ENCODE peak calls at places on chromosome 15, in five cellular contexts. A, K, N, Y and V are unnamed samples.

GRCh38 chr15:40010681-40011080 is 28.3 kb downstream of the SRP14 start:
- DNase-seq in A (no peak), K (no peak), N (no peak), Y (no peak), V (no peak)

GRCh38 chr15:42401544-42402478 is 42.5 kb downstream of the CAPN3 start:
- DNase-seq in A (no peak), K (no peak), N (no peak), Y (no peak), V (no peak)

GRCh38 chr15:49817100-49817499 is 196.3 kb downstream of the DTWD1 start:
- DNase-seq in A (no peak), K (no peak), N (no peak), Y (no peak), V (no peak)

GRCh38 chr15:95087253-95087609 is 855.9 kb downstream of the MCTP2 start:
- DNase-seq in A (no peak), K (no peak), N (no peak), Y (no peak), V (no peak)

GRCh38 chr15:67116742-67117141 is 51.3 kb downstream of the SMAD3 start:
- DNase-seq in A (no peak), K (no peak), N (no peak), Y (no peak), V (no peak)

GRCh38 chr15:89799011-89799924 is 15.4 kb downstream of the ANPEP start:
- DNase-seq in A (no peak), K (no peak), N (no peak), Y (no peak), V (no peak)

GRCh38 chr15:77739591-77740378 is 107.1 kb upstream of the LINGO1 start:
- DNase-seq in A (no peak), K (no peak), N (no peak), Y (no peak), V (no peak)

GRCh38 chr15:92651877-92652575 is 3.5 kb downstream of the FAM174B start:
- DNase-seq in A (no peak), K (no peak), N (no peak), Y (no peak), V (no peak)

GRCh38 chr15:66899555-66900350 is 165.6 kb upstream of the SMAD3 start:
- DNase-seq in A (no peak), K (no peak), N (no peak), Y (no peak), V (no peak)

GRCh38 chr15:67253517-67254237 is 784 bp downstream of the AAGAB start:
- DNase-seq in A (no peak), K (peak), N (no peak), Y (no peak), V (peak)

GRCh38 chr15:42879390-42879912 is 41.1 kb downstream of the TTBK2 start:
- DNase-seq in A (peak), K (no peak), N (no peak), Y (no peak), V (no peak)

GRCh38 chr15:39497759-39498565 is 82.9 kb upstream of the THBS1 start:
- DNase-seq in A (no peak), K (no peak), N (no peak), Y (no peak), V (peak)

GRCh38 chr15:51888593-51889195 is 59.2 kb downstream of the TMOD3 start:
- DNase-seq in A (no peak), K (peak), N (no peak), Y (peak), V (no peak)

GRCh38 chr15:65303687-65304392 is 637 bp upstream of the RNU5B-1 start:
- DNase-seq in A (peak), K (peak), N (peak), Y (no peak), V (peak)

GRCh38 chr15:34603095-34603494 is 19.6 kb upstream of the GOLGA8B start:
- DNase-seq in A (no peak), K (no peak), N (no peak), Y (no peak), V (no peak)

GRCh38 chr15:66784174-66784573 is 82.1 kb downstream of the SMAD6 start:
- DNase-seq in A (no peak), K (no peak), N (no peak), Y (no peak), V (no peak)

GRCh38 chr15:85751731-85752421 is 42.8 kb downstream of the KLHL25 start:
- DNase-seq in A (no peak), K (no peak), N (no peak), Y (no peak), V (no peak)

DNA sequence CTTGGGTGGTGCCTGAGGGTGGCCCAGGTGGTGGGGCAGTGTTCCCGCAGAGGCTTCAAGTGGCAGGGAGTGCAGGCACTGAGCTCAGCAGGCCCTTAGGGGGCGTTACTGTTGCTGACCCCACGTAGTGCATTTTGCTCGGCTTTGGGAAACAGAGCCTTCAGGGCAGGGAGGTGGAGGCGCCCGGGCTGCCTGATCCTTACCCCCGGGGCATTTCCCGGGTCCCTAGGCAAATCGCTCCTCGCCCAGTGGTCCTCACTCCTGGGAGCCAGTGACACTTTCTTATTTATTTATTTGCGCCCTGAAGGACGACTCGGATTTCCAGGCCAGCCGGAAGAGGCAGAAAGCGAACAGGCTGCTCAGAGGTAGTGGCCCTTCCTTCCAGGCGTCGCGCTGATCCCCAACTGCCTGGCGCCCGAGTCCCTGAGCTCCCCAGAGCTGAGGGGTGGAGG is 10.1 kb upstream of the FOXB1 start:
- DNase-seq in A (no peak), K (no peak), N (no peak), Y (peak), V (no peak)
- TF ChIP-seq CTCF in A (no peak), K (no peak), N (no peak), Y (no peak), V (peak)

DNA sequence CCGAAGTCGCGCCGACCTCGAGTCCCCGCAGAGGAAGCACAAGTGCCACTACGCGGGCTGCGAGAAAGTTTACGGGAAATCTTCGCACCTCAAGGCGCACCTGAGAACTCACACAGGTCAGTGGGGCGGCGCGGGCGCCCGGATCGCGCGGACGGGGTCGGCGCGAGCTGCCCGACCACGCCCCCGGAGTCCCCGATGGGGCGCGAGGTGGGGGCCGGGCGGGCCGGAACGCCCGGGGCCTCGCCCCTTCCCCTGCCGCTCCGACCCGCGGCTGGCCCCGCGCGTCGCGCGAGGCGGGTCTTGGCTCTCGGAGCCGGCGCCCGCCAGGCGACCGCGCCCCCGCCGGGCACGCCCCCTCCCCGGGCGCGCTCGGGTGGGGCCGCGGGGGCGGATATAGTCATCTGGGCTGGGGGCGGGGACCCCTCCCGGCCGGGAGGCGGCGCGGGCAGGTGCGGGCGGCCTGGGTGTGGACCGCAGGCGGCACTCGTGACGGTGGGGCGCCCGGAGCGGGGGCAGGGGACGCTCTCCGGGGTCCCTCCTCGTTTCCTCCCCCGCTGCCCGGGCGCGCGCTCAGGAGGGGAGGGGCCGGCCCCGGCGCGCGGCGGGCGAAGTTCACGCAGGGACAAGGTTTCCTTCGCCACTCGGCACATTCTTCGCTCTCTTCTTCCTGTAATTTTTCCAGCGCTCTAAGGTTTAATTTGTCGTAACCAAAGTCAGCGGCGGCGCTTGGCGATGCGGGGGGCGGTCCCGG is 1.2 kb downstream of the KLF13 start:
- DNase-seq in A (peak), K (peak), N (peak), Y (peak), V (no peak)
- TF ChIP-seq CTCF in A (no peak), K (no peak), N (no peak), Y (no peak), V (no peak)

DNA sequence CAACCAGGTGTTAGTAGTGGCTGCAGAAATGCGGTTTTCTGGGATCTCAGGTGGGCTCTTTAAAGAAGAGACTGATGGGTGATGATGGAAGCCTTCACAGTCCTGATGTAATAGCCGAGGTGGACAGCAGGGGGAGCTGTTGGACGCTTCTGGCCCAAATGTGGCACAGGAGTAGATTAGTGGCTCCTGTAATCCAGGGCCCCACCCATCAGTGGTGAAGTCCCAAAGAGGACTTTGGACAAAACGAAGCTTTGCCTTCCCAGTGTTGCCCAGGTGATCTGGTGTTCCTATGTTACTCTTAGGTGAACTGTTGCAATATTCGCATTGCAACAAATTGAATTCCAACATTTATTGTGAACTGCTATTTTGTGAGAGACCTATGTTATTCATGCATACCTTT is 31.8 kb upstream of the MYZAP start:
- DNase-seq in A (peak), K (peak), N (peak), Y (peak), V (no peak)
- TF ChIP-seq CTCF in A (peak), K (peak), N (peak), Y (peak), V (peak)

GRCh38 chr15:91070872-91071271 is 29.2 kb upstream of the SV2B start:
- DNase-seq in A (no peak), K (no peak), N (no peak), Y (no peak), V (no peak)

GRCh38 chr15:91072162-91072561 is 27.9 kb upstream of the SV2B start:
- DNase-seq in A (no peak), K (no peak), N (no peak), Y (no peak), V (no peak)

GRCh38 chr15:91067026-91067425 is 33.0 kb upstream of the SV2B start:
- DNase-seq in A (no peak), K (peak), N (no peak), Y (no peak), V (peak)

GRCh38 chr15:91068436-91068835 is 31.6 kb upstream of the SV2B start:
- DNase-seq in A (no peak), K (no peak), N (no peak), Y (no peak), V (peak)

GRCh38 chr15:91068966-91069365 is 31.1 kb upstream of the SV2B start:
- DNase-seq in A (no peak), K (no peak), N (no peak), Y (no peak), V (no peak)
- TF ChIP-seq CTCF in A (no peak), K (no peak), N (no peak), Y (no peak), V (peak)

DNA sequence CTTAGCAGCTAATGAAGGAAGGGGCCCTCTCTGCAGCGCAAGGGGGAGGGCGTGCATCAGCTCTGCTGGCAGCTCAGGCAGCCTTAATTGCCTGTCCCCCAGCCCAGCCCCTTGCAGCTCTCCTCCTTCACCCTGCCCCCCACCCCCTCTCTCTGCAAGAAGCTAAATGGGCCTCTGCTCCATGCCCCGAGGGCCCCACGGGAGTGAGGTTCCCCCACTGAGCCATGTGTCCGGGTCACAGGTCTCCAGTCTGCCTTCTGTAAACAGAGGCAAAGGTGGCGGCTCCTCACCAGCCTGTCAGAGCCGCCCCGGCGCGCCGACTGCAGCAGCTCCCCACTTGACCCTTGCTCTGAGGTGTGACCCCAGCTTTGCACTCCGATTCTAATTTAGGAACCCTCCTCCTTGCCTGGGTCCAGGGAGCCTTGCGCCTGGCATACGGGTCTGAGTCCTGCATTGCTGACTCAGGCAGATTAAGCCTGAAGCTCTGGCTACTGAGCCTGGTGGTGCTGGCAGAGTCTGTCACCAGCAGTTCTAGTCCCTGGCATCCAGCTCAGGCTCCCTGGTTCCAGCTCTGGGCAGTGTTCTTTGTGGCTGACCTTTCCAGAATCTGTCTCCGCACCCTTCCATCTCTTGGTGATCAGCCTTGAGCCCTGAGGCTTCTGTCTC is 28.0 kb upstream of the NTRK3 start:
- DNase-seq in A (no peak), K (no peak), N (no peak), Y (no peak), V (no peak)
- TF ChIP-seq CTCF in A (no peak), K (no peak), N (no peak), Y (no peak), V (no peak)